ENCODE peak calls at places on chromosomes 12 and 14, in five cellular contexts. X is GM23248, I is neural progenitor cell, K is keratinocyte, C is suprapubic skin. L is an unnamed sample. For H3K4me1, the result is how much of the 10 kb centered on the place peaks cover.

GRCh38 chr12:701896-702539 is 38.8 kb upstream of the NINJ2 start:
- DNase-seq in I (no peak), C (no peak), X (no peak), K (no peak), L (no peak)

GRCh38 chr12:106801830-106802561 is 27.5 kb downstream of the RIC8B start:
- DNase-seq in I (no peak), K (no peak), C (no peak), X (peak), L (no peak)

GRCh38 chr12:72230589-72230988 is 41.6 kb upstream of the TRHDE start:
- DNase-seq in X (peak), K (no peak), C (no peak), I (no peak), L (no peak)

GRCh38 chr12:25058619-25059018 is 109.7 kb upstream of the BCAT1 start:
- DNase-seq in I (no peak), C (no peak), K (no peak), X (no peak), L (no peak)

GRCh38 chr14:91352696-91353692 is 64.6 kb downstream of the CCDC88C start:
- DNase-seq in K (no peak), X (no peak), C (no peak), I (peak), L (peak)

GRCh38 chr14:59244581-59244980 is 56.1 kb downstream of the DAAM1 start:
- DNase-seq in C (no peak), K (no peak), X (no peak), I (no peak), L (no peak)

GRCh38 chr14:100104523-100105300 is 39.5 kb downstream of the EVL start:
- DNase-seq in K (no peak), C (peak), X (peak), I (no peak), L (peak)

GRCh38 chr14:64244279-64244678 is 49.9 kb downstream of the ESR2 start:
- DNase-seq in X (no peak), K (no peak), C (no peak), I (no peak), L (no peak)

GRCh38 chr12:81229718-81230117 is 151.8 kb downstream of the ACSS3 start:
- DNase-seq in X (no peak), C (no peak), I (no peak), K (no peak), L (no peak)

GRCh38 chr14:74649167-74649566 is 37.1 kb upstream of the LTBP2 start:
- DNase-seq in I (no peak), K (no peak), X (no peak), C (no peak), L (no peak)

GRCh38 chr12:104682790-104683279 is 226.1 kb downstream of the CHST11 start:
- DNase-seq in K (no peak), C (no peak), I (no peak), X (no peak), L (no peak)

GRCh38 chr14:51917186-51917585 is 56.8 kb downstream of the GNG2 start:
- DNase-seq in C (no peak), I (no peak), K (no peak), X (no peak), L (no peak)

GRCh38 chr12:67251012-67251411 is 18.1 kb upstream of the CAND1 start:
- DNase-seq in I (no peak), C (no peak), K (no peak), X (no peak), L (no peak)

GRCh38 chr12:39503445-39503844 is 60.5 kb upstream of the KIF21A start:
- DNase-seq in K (peak), C (no peak), I (no peak), X (peak), L (no peak)

GRCh38 chr14:93011650-93012317 is 88.8 kb downstream of the CHGA start:
- DNase-seq in C (no peak), X (no peak), I (no peak), K (no peak), L (no peak)

GRCh38 chr12:89472508-89472907 is 52.1 kb downstream of the GALNT4 start:
- DNase-seq in I (no peak), X (peak), K (no peak), C (no peak), L (no peak)

GRCh38 chr14:59354666-59355065 is 110.5 kb downstream of the GPR135 start:
- DNase-seq in I (no peak), X (peak), K (peak), C (no peak), L (no peak)

GRCh38 chr14:94171208-94171607 is 2.9 kb upstream of the PPP4R4 start:
- DNase-seq in I (no peak), C (no peak), X (peak), K (peak), L (no peak)

GRCh38 chr14:53742226-53742607 is 214.4 kb downstream of the BMP4 start:
- DNase-seq in I (peak), C (no peak), K (no peak), X (no peak), L (no peak)

GRCh38 chr14:53740570-53740969 is 216.1 kb downstream of the BMP4 start:
- DNase-seq in X (no peak), I (no peak), K (no peak), C (no peak), L (no peak)

GRCh38 chr14:53744846-53745245 is 211.8 kb downstream of the BMP4 start:
- DNase-seq in I (no peak), K (no peak), C (no peak), X (no peak), L (no peak)

DNA sequence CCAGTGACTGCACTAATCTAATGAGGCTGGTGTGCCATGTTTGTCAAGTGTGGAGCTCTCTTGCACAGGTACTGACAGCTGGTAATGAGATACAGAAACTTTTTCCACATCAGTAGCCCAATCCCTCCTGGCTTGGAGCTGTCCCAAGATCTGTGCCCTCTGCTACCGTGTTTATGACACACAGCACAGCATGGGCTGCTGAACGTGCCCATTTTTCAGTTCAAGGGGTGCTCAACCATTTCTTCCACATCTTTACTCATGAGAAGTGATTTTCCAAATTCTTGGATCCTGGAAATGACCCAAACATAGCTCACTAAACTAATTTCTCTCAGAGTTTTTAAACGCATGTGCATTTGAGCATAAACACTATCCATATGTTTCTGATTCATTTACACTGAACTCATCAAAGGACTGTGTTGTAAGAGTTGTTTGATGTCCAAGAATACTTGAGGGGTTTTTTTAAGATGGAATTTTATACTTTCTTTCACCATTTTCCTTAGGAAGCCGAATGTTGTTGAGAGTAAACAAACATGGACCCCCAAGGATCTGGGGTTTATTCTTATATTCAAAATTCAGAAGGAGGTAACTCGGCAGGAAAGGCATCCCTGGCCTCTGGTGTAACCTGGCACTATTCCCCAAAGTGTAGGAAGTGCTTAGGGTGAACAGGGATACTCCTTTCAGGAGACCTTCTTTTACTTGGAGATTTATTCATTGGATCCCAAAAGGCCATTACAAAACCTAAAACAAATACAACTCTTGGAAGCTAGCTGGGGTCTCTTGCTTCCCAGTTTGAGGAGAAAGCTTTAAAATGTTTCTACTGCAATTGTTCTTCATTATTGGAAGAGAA is 215.0 kb downstream of the BMP4 start:
- DNase-seq in I (no peak), C (no peak), K (no peak), X (no peak), L (no peak)
- H3K4me3 ChIP-seq in I (no peak), C (no peak), K (no peak), X (no peak), L (no peak)

GRCh38 chr14:105472496-105472991 is 2.1 kb upstream of the CRIP2 start:
- DNase-seq in C (no peak), K (no peak), I (no peak), X (no peak), L (no peak)
- H3K4me1 ChIP-seq in C (half or more), K (under half), I (under half), X (under half), L (under half)

GRCh38 chr14:45364565-45364964 is 111.6 kb upstream of the MIS18BP1 start:
- DNase-seq in C (no peak), I (no peak), K (no peak), X (no peak), L (no peak)

GRCh38 chr14:45361727-45362126 is 108.7 kb upstream of the MIS18BP1 start:
- DNase-seq in X (peak), I (no peak), C (no peak), K (no peak), L (no peak)

GRCh38 chr14:45359766-45360165 is 106.8 kb upstream of the MIS18BP1 start:
- DNase-seq in I (no peak), K (no peak), C (no peak), X (peak), L (no peak)

GRCh38 chr14:45362505-45362904 is 109.5 kb upstream of the MIS18BP1 start:
- DNase-seq in C (no peak), I (no peak), X (no peak), K (no peak), L (no peak)
- H3K4me3 ChIP-seq in C (no peak), I (no peak), X (no peak), K (no peak), L (no peak)

DNA sequence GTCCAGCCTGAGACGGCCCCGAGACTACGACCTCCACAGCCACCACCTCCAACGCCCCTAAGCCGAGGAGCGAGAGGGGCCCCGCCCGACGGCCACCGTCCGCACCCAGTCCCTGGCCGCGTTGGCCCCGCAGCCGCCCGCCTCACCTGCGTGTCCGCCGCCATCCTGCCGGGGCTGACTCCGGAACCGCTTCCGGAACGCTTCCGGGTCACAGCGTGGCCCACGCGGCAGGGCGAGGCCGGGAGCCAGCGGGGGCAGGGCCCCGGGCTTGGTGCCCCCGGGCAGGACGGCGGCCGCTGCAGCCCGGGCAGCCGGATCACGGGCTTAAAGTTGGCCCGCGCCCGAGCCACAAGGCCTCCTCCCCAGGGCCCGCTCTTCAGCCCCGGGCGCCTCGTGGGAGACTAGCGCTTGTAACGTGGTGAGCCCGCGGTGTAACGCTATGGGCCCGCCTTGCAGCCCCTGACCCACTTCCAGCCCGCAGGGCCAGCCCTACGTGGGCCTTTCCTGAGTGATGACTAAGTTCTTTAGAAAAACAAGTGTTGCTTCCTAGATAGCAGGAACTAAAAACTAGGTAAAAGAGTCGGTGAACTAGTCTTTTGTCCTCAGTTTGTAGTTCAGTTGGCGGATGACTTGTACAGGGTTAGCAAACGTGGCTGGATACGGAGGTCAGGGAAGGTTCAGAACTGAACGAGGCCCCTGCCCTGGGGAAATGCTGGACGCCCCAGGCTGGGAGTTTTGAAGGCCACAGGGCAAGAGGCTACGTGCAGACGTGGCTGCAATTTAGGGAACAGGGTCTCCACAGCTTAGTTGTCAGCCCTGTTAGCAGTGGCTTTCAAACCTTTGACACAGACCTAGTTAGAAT is at the start of gene GCN1:
- DNase-seq in K (no peak), C (peak), I (peak), X (peak), L (peak)
- H3K4me1 ChIP-seq in K (under half), C (half or more), I (under half), X (half or more), L (under half)

DNA sequence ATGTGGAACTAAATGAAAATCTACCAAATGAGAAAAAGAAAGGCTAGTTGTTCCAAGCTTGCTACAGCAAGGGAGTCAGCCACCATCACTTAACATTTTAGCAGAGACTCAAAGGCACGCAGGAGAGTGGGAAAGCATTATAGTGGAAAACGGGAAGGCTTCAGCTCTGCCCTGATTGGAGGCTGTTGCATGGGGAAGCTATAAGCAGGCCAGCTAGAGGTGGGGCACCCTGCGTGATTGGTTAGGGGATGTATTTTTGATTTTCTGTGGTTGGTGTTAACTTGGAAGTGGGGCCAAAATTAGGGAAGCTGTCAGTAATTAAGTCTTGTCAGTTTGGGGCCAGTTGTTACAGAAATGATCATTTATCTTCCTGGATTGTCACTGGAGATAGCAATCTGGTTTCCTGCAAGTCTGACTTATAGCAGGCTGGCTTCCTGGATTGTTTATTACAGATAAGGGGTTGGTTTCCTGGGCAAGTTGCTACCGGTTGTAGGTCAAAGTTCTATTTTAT is 93.9 kb downstream of the FAR2 start:
- DNase-seq in X (no peak), K (no peak), C (no peak), I (no peak), L (no peak)
- H3K4me3 ChIP-seq in X (no peak), K (no peak), C (no peak), I (no peak), L (no peak)

GRCh38 chr12:93702707-93703305 is 25.6 kb downstream of the CRADD start:
- DNase-seq in I (no peak), K (no peak), C (no peak), X (peak), L (no peak)
- H3K4me1 ChIP-seq in I (under half), K (under half), C (under half), X (half or more), L (under half)

DNA sequence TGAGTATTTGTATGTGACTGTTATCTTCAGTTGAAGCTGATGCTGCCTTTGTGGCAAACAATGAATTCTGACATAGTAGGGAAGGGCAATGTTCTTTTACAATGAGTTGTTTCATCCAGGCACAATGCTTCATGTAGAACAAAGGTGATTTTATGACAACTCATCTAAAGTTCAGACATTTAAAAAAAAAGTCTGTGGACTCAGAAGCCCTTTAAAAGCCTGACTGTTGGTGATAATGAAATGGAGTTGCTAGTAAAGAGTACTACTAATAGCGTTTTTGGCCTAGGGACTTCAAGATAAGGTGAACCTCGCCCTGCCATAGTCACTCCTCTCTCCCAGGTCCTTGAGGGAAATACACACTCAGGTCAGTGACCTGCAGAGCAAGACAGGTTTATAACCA is 105.1 kb downstream of the AKAP6 start:
- DNase-seq in X (no peak), K (no peak), C (no peak), I (no peak), L (no peak)
- H3K4me3 ChIP-seq in X (no peak), K (no peak), C (no peak), I (no peak), L (no peak)

DNA sequence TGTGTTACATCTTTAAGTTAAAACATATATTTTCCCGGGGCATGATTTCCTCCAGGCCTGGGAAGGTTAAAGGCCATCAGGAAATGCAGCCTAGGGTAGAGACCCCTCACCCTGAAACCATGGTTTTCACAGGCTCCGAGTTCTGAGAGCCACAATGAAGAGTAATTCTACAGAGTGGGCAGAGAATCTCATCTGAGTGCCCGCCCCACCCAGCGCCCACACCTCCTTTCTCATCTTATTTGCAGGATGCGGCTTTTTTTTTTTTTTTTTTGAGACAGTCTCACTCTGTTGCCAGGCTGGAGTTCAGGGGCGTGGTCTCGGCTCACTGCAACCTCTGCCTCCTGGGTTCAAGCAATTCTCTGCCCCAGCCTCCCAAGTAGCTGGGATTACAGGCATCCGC is 170.7 kb downstream of the FOXN3 start:
- DNase-seq in I (no peak), C (no peak), K (no peak), X (no peak), L (no peak)
- H3K4me1 ChIP-seq in I (under half), C (under half), K (under half), X (under half), L (under half)

GRCh38 chr12:124684496-124684895 is 117.1 kb upstream of the NCOR2 start:
- DNase-seq in K (no peak), C (no peak), X (peak), I (no peak), L (no peak)
- H3K4me3 ChIP-seq in K (no peak), C (peak), X (peak), I (no peak), L (no peak)

GRCh38 chr14:41604793-41605534 is 1.7 kb upstream of the LRFN5 start:
- DNase-seq in X (peak), C (no peak), K (no peak), I (peak), L (no peak)

GRCh38 chr14:41607966-41608663 is 1.4 kb downstream of the LRFN5 start:
- DNase-seq in C (peak), I (peak), X (peak), K (no peak), L (no peak)

GRCh38 chr14:41605550-41606248 is 977 bp upstream of the LRFN5 start:
- DNase-seq in I (peak), K (no peak), C (no peak), X (peak), L (no peak)

GRCh38 chr14:41607119-41607785 is 576 bp downstream of the LRFN5 start:
- DNase-seq in X (peak), I (peak), K (no peak), C (no peak), L (no peak)

GRCh38 chr14:41606249-41607118 is at the start of gene LRFN5:
- DNase-seq in X (peak), I (peak), C (no peak), K (no peak), L (no peak)
- H3K4me1 ChIP-seq in X (under half), I (under half), C (under half), K (under half), L (under half)